ENCODE peak calls at places on chromosomes 5 and 9, in seven cellular contexts. P is neuronal stem cell, O is mesenchymal stem cell, Y is IMR-90, J is trophoblast cell, X is H9, S is H1. M is an unnamed sample. For H3K4me1, the result is how much of the 10 kb centered on the place peaks cover.

GRCh38 chr9:16048129-16048528 is 495.3 kb downstream of the CCDC171 start:
- DNase-seq in P (no peak), O (no peak), Y (no peak), J (no peak), X (no peak), S (no peak), M (no peak)

GRCh38 chr5:139669681-139670368 is 21.7 kb downstream of the CXXC5 start:
- DNase-seq in P (no peak), O (no peak), Y (no peak), J (no peak), X (no peak), S (no peak), M (no peak)

GRCh38 chr9:93304574-93305496 is 120.9 kb downstream of the WNK2 start:
- DNase-seq in P (peak), O (peak), Y (peak), J (peak), X (peak), S (peak), M (peak)

GRCh38 chr5:64619609-64620008 is 70.7 kb upstream of the SHISAL2B start:
- DNase-seq in P (no peak), O (no peak), Y (no peak), J (no peak), X (no peak), S (no peak), M (no peak)

GRCh38 chr5:31939151-31939550 is 235.0 kb downstream of the GOLPH3 start:
- DNase-seq in P (no peak), O (peak), Y (no peak), J (peak), X (no peak), S (no peak), M (no peak)

GRCh38 chr9:131432597-131433301 is 38.9 kb downstream of the PRRC2B start:
- DNase-seq in P (no peak), O (peak), Y (peak), J (no peak), X (no peak), S (no peak), M (peak)

GRCh38 chr9:132006657-132007370 is 72.9 kb downstream of the MED27 start:
- DNase-seq in P (no peak), O (peak), Y (peak), J (no peak), X (no peak), S (no peak), M (peak)

GRCh38 chr5:96969401-96969800 is 33.5 kb downstream of the LNPEP start:
- DNase-seq in P (no peak), O (peak), Y (no peak), J (peak), X (no peak), S (no peak), M (no peak)

GRCh38 chr9:77648458-77649108 is 461 bp upstream of the GNA14 start:
- DNase-seq in P (peak), O (peak), Y (no peak), J (no peak), X (peak), S (peak), M (peak)

GRCh38 chr5:172150514-172151425 is 37.3 kb downstream of the STK10 start:
- DNase-seq in P (no peak), O (peak), Y (peak), J (no peak), X (no peak), S (no peak), M (no peak)

GRCh38 chr9:79263666-79264460 is 307.9 kb upstream of the TLE4 start:
- DNase-seq in P (no peak), O (peak), Y (peak), J (no peak), X (no peak), S (no peak), M (no peak)

GRCh38 chr9:132201780-132202703 is 40.2 kb downstream of the NTNG2 start:
- DNase-seq in P (no peak), O (no peak), Y (no peak), J (no peak), X (no peak), S (no peak), M (no peak)

GRCh38 chr5:138435943-138436342 is 2.9 kb upstream of the REEP2 start:
- DNase-seq in P (no peak), O (no peak), Y (no peak), J (no peak), X (no peak), S (no peak), M (no peak)

GRCh38 chr5:174532453-174533126 is 191.8 kb upstream of the MSX2 start:
- DNase-seq in P (peak), O (peak), Y (peak), J (peak), X (peak), S (peak), M (peak)

GRCh38 chr9:112170235-112170634 is 4.9 kb downstream of the SUSD1 start:
- DNase-seq in P (no peak), O (no peak), Y (no peak), J (peak), X (no peak), S (no peak), M (peak)

GRCh38 chr5:100690036-100690560 is 154.9 kb downstream of the FAM174A start:
- DNase-seq in P (no peak), O (peak), Y (peak), J (peak), X (no peak), S (no peak), M (no peak)

GRCh38 chr9:136306691-136307208 is 2.9 kb upstream of the CCDC187 start:
- DNase-seq in P (no peak), O (peak), Y (no peak), J (peak), X (no peak), S (no peak), M (no peak)

GRCh38 chr5:9540791-9541190 is 5.1 kb downstream of the SEMA5A start:
- DNase-seq in P (no peak), O (peak), Y (peak), J (no peak), X (no peak), S (no peak), M (no peak)

GRCh38 chr5:36202521-36202961 is 39.2 kb downstream of the NADK2 start:
- DNase-seq in P (no peak), O (peak), Y (peak), J (no peak), X (no peak), S (no peak), M (no peak)

GRCh38 chr5:102796481-102796880 is 41.4 kb downstream of the PAM start:
- DNase-seq in P (no peak), O (no peak), Y (peak), J (no peak), X (no peak), S (no peak), M (no peak)

GRCh38 chr9:130235558-130236435 is 29.8 kb upstream of the HMCN2 start:
- DNase-seq in P (peak), O (peak), Y (peak), J (peak), X (peak), S (peak), M (peak)

GRCh38 chr5:68548959-68549676 is 333.6 kb downstream of the PIK3R1 start:
- DNase-seq in P (no peak), O (peak), Y (peak), J (no peak), X (no peak), S (no peak), M (no peak)

GRCh38 chr5:56327810-56328209 is 94.7 kb upstream of the ANKRD55 start:
- DNase-seq in P (no peak), O (peak), Y (no peak), J (no peak), X (no peak), S (no peak), M (peak)

GRCh38 chr5:113022661-113023060 is 46.1 kb downstream of the DCP2 start:
- DNase-seq in P (no peak), O (peak), Y (peak), J (no peak), X (no peak), S (no peak), M (no peak)

GRCh38 chr9:95506692-95507455 is 9.9 kb downstream of the PTCH1 start:
- DNase-seq in P (no peak), O (peak), Y (peak), J (peak), X (peak), S (peak), M (peak)

GRCh38 chr5:107705390-107706014 is 34.8 kb upstream of the EFNA5 start:
- DNase-seq in P (no peak), O (peak), Y (peak), J (no peak), X (no peak), S (no peak), M (no peak)

GRCh38 chr9:115642285-115642684 is 511.3 kb upstream of the PAPPA start:
- DNase-seq in P (no peak), O (peak), Y (peak), J (no peak), X (no peak), S (no peak), M (no peak)

GRCh38 chr5:169390265-169390664 is 89.3 kb upstream of the SLIT3 start:
- DNase-seq in P (no peak), O (no peak), Y (no peak), J (no peak), X (no peak), S (no peak), M (peak)

GRCh38 chr9:20404192-20404813 is 218.0 kb downstream of the MLLT3 start:
- DNase-seq in P (no peak), O (no peak), Y (no peak), J (no peak), X (no peak), S (no peak), M (no peak)

GRCh38 chr9:20479419-20480155 is 142.7 kb downstream of the MLLT3 start:
- DNase-seq in P (no peak), O (no peak), Y (peak), J (no peak), X (no peak), S (no peak), M (no peak)

GRCh38 chr5:148469446-148470062 is 85.8 kb downstream of the FBXO38 start:
- DNase-seq in P (no peak), O (peak), Y (peak), J (no peak), X (no peak), S (no peak), M (peak)

GRCh38 chr9:101458955-101459631 is 23.5 kb upstream of the ALDOB start:
- DNase-seq in P (peak), O (peak), Y (peak), J (peak), X (peak), S (no peak), M (peak)

GRCh38 chr5:124730381-124730780 is 16.1 kb downstream of the ZNF608 start:
- DNase-seq in P (no peak), O (no peak), Y (no peak), J (no peak), X (no peak), S (no peak), M (no peak)

GRCh38 chr5:142924135-142924883 is 154.1 kb downstream of the ARHGAP26 start:
- DNase-seq in P (no peak), O (peak), Y (peak), J (no peak), X (no peak), S (no peak), M (no peak)

GRCh38 chr5:56608216-56608925 is 207.0 kb upstream of the MAP3K1 start:
- DNase-seq in P (no peak), O (no peak), Y (peak), J (no peak), X (no peak), S (no peak), M (peak)

GRCh38 chr5:66860199-66860975 is 264.2 kb downstream of the MAST4 start:
- DNase-seq in P (no peak), O (peak), Y (no peak), J (peak), X (no peak), S (no peak), M (peak)
- H3K23ac ChIP-seq in P (no peak), O (no peak), Y (no peak), J (no peak), X (no peak), S (no peak), M (no peak)

GRCh38 chr5:42552597-42552996 is 129.4 kb downstream of the GHR start:
- DNase-seq in P (no peak), O (no peak), Y (no peak), J (no peak), X (no peak), S (no peak), M (no peak)
- H3K4me1 ChIP-seq in P (under half), O (under half), Y (under half), J (under half), X (under half), S (under half), M (under half)

GRCh38 chr5:158637039-158637438 is 462.7 kb downstream of the EBF1 start:
- DNase-seq in P (no peak), O (no peak), Y (no peak), J (no peak), X (no peak), S (no peak), M (no peak)
- H3K18ac ChIP-seq in P (no peak), O (no peak), Y (no peak), J (no peak), X (no peak), S (no peak), M (no peak)

DNA sequence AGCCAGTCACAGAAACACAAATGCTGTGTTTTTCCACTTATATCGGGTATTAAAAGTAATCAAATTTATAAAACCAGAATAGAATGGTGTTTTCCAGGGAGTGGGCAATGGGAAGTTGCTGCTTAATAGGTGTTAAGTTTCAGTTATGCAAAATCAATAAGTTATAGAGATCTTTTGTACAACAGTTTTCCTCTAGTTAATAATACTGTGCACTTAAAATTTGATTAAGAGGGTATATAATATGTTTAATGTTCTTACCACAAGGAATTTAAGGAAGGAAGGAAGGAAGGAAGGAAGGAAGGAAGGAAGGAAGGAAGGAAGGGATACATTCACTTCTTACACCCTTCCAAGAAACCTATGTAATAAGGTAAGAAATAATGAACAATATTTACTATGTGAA is 867.7 kb upstream of the CDH6 start:
- DNase-seq in P (no peak), O (no peak), Y (no peak), J (no peak), X (no peak), S (no peak), M (no peak)
- H3K23ac ChIP-seq in P (no peak), O (no peak), Y (no peak), J (no peak), X (no peak), S (no peak), M (no peak)

DNA sequence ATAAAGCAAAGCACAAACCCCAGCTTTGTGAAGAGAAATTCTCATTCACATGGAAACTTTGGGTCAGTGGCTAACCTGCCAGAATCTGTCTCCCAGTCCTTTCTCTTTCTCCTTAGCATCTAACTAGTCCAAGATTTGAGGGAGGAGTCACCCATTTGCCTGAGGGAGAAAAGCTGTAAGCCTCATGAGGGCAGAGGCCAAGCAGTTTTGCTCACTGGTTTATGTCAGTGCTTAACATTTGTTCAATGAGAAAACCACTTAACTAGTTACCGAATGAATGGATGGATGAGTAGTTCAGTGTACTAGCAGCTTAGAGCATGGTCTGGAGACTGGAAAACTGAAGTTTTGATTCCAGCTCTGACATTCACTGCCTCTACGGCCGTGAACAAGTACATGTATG is 36.0 kb downstream of the ADAM19 start:
- DNase-seq in P (no peak), O (peak), Y (peak), J (no peak), X (no peak), S (no peak), M (no peak)
- H3K4me1 ChIP-seq in P (under half), O (under half), Y (under half), J (under half), X (under half), S (under half), M (under half)

GRCh38 chr5:63127054-63127453 is 548.4 kb downstream of the LRRC70 start:
- DNase-seq in P (no peak), O (peak), Y (peak), J (no peak), X (no peak), S (no peak), M (peak)

GRCh38 chr5:63135306-63135705 is 556.7 kb downstream of the LRRC70 start:
- DNase-seq in P (no peak), O (no peak), Y (no peak), J (no peak), X (no peak), S (no peak), M (no peak)

GRCh38 chr5:63128018-63128417 is 549.4 kb downstream of the LRRC70 start:
- DNase-seq in P (no peak), O (no peak), Y (no peak), J (no peak), X (no peak), S (no peak), M (no peak)

GRCh38 chr5:63125862-63126261 is 547.2 kb downstream of the LRRC70 start:
- DNase-seq in P (no peak), O (peak), Y (peak), J (no peak), X (no peak), S (no peak), M (peak)

DNA sequence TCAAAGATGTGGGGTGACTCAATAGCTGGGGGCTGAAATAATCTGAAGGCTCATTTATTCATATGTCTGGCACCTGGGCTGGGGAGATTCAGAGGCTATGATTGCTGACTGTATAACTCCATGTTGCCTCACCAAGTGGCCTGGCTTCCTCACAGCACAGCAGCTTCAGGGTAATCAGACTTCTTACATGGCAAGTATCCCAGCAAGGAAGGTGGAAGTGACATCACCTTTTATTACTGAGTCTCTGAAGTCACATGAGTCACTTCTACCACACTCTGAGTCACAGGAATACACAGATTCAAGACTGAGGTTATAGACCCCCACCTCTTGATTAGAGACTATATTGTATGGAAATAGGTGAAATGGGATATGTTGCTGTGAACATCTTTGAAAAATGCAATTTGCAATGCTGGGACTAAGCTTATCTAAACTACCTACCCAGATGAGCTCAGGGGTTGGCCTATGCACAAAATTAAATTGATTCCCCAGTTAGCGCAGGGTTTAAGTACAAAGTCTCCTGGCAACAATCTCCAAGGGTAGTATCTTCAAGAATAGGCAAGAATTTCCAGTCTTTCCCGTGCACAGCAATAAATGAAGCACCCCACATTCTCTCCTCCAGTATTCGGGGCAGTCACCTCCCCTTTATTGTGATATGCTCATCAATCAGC is 553.1 kb downstream of the LRRC70 start:
- DNase-seq in P (no peak), O (peak), Y (peak), J (no peak), X (no peak), S (no peak), M (peak)
- H3K18ac ChIP-seq in P (no peak), O (no peak), Y (no peak), J (no peak), X (no peak), S (no peak), M (peak)